ENCODE peak calls at places on chromosomes 13 and 19, in eight cellular contexts. D is activated CD8-positive, alpha-beta memory T cell treated with anti-CD3 and anti-CD28 coated beads, Interleukin-2, amount 50 U/mL, for 4 hours; B is H7; K is amniotic stem cell; Q is stimulated activated CD8-positive, alpha-beta memory T cell treated with anti-CD3 and anti-CD28 coated beads, Interleukin-12 subunit alpha, Interleukin-12 subunit beta, amount 100 ng/mL, for 1 hour; A is activated T-helper 9 cell treated with anti-CD3 and anti-CD28 coated beads, Interleukin-2, amount 50 U/mL, for 16 hours; I is cerebellar nuclear complex; F is psoas muscle. C is an unnamed sample.

GRCh38 chr13:75587679-75588078 is 38.1 kb downstream of the UCHL3 start:
- DNase-seq in K (no peak), A (no peak), I (no peak), D (no peak), Q (no peak), F (no peak), B (peak; percentile 20), C (no peak)

GRCh38 chr19:31119951-31120690 is 229.1 kb downstream of the TSHZ3 start:
- DNase-seq in K (no peak), I (no peak), Q (no peak), F (no peak), D (no peak), A (no peak), B (no peak), C (no peak)

GRCh38 chr19:54481326-54481930 is 8.3 kb upstream of the CDC42EP5 start:
- DNase-seq in K (peak; percentile 42), Q (no peak), F (no peak), B (peak; percentile 88), A (no peak), D (peak; percentile 34), I (no peak), C (no peak)

GRCh38 chr19:30278882-30279254 is 93.3 kb upstream of the ZNF536 start:
- DNase-seq in I (no peak), Q (no peak), F (no peak), A (no peak), K (no peak), B (no peak), D (no peak), C (no peak)

GRCh38 chr13:29936051-29936813 is 85.8 kb upstream of the UBL3 start:
- DNase-seq in Q (no peak), F (no peak), D (no peak), A (no peak), K (no peak), I (no peak), B (peak; percentile 35), C (no peak)

GRCh38 chr13:58583961-58584360 is 952.4 kb downstream of the PCDH17 start:
- DNase-seq in D (no peak), Q (no peak), I (no peak), B (no peak), A (no peak), K (no peak), F (no peak), C (no peak)

GRCh38 chr13:97496511-97496910 is 62.5 kb downstream of the RAP2A start:
- DNase-seq in B (no peak), I (no peak), A (no peak), D (no peak), F (no peak), Q (no peak), K (no peak), C (no peak)

GRCh38 chr13:51932231-51932630 is 70.5 kb downstream of the CCDC70 start:
- DNase-seq in Q (no peak), K (no peak), A (no peak), F (no peak), B (no peak), D (no peak), I (no peak), C (no peak)

GRCh38 chr19:46299004-46299509 is 2.2 kb downstream of the HIF3A start:
- DNase-seq in Q (no peak), F (peak; percentile 90), A (no peak), I (no peak), D (no peak), B (peak; percentile 71), K (no peak), C (peak; percentile 95)

GRCh38 chr19:6475321-6476108 is 6.1 kb downstream of the DENND1C start:
- DNase-seq in K (no peak), D (no peak), F (peak; percentile 24), Q (no peak), I (no peak), B (peak; percentile 88), A (no peak), C (peak; percentile 74)

GRCh38 chr19:34963531-34964406 is at the start of gene ZNF792:
- DNase-seq in I (no peak), A (peak; percentile 23), K (peak; percentile 11), Q (peak; percentile 16), B (peak; percentile 91), F (peak; percentile 70), D (peak; percentile 51), C (peak; percentile 75)

GRCh38 chr13:33745370-33746324 is 72.3 kb upstream of the RFC3 start:
- DNase-seq in Q (no peak), F (no peak), A (no peak), D (no peak), I (no peak), B (no peak), K (no peak), C (no peak)

C was measured in upper lobe of left lung.